ENCODE peak calls at places on chromosomes 5 and 9, in eight cellular contexts. M, D, O, Q, B, G, P and V are unnamed samples.

GRCh38 chr9:91843623-91844111 is 106.4 kb downstream of the ROR2 start:
- DNase-seq in M (peak; percentile 36), D (no peak), O (peak; percentile 90), Q (no peak), B (peak; percentile 23), G (no peak), P (peak; percentile 60), V (no peak)

GRCh38 chr5:149264432-149265069 is 7.1 kb upstream of the AFAP1L1 start:
- DNase-seq in M (no peak), D (peak; percentile 77), O (peak; percentile 57), Q (no peak), B (peak; percentile 60), G (peak; percentile 61), P (no peak), V (no peak)

GRCh38 chr9:112751059-112751795 is 667 bp downstream of the SNX30 start:
- DNase-seq in M (peak; percentile 70), D (no peak), O (peak; percentile 69), Q (no peak), B (peak; percentile 46), G (peak; percentile 45), P (peak; percentile 75), V (peak; percentile 69)

GRCh38 chr5:118857700-118858099 is 130.6 kb downstream of the DTWD2 start:
- DNase-seq in M (no peak), D (no peak), O (peak; percentile 14), Q (no peak), B (no peak), G (peak; percentile 94), P (peak; percentile 2), V (no peak)

GRCh38 chr9:17082343-17082742 is 52.5 kb upstream of the CNTLN start:
- DNase-seq in M (peak; percentile 59), D (no peak), O (peak; percentile 64), Q (peak; percentile 18), B (no peak), G (no peak), P (peak; percentile 57), V (no peak)

GRCh38 chr5:148790545-148791333 is 35.7 kb upstream of the ADRB2 start:
- DNase-seq in M (no peak), D (no peak), O (no peak), Q (no peak), B (no peak), G (peak; percentile 98), P (no peak), V (peak; percentile 55)

GRCh38 chr9:94870793-94871558 is 144.5 kb downstream of the AOPEP start:
- DNase-seq in M (no peak), D (peak; percentile 94), O (no peak), Q (no peak), B (no peak), G (peak; percentile 57), P (no peak), V (peak; percentile 92)

GRCh38 chr5:66246621-66247020 is 102.5 kb downstream of the SREK1 start:
- DNase-seq in M (no peak), D (peak; percentile 4), O (no peak), Q (no peak), B (no peak), G (peak; percentile 65), P (peak; percentile 42), V (no peak)

GRCh38 chr9:16652511-16653101 is 217.9 kb downstream of the BNC2 start:
- DNase-seq in M (no peak), D (no peak), O (no peak), Q (no peak), B (no peak), G (no peak), P (peak; percentile 64), V (no peak)

GRCh38 chr5:15604986-15605385 is 105.0 kb downstream of the FBXL7 start:
- DNase-seq in M (no peak), D (no peak), O (no peak), Q (no peak), B (no peak), G (no peak), P (peak; percentile 39), V (no peak)

GRCh38 chr9:83623634-83623991 is 670 bp downstream of the IDNK start:
- DNase-seq in M (no peak), D (no peak), O (no peak), Q (no peak), B (no peak), G (no peak), P (no peak), V (no peak)

GRCh38 chr9:126722252-126722921 is 82.5 kb upstream of the ZBTB43 start:
- DNase-seq in M (peak; percentile 86), D (peak; percentile 72), O (peak; percentile 91), Q (peak; percentile 29), B (peak; percentile 80), G (peak; percentile 76), P (peak; percentile 13), V (peak; percentile 80)

GRCh38 chr9:93084471-93084881 is 11.5 kb upstream of the CARD19 start:
- DNase-seq in M (peak; percentile 13), D (no peak), O (no peak), Q (no peak), B (no peak), G (no peak), P (no peak), V (no peak)

GRCh38 chr9:15304620-15305019 is 2.4 kb downstream of the TTC39B start:
- DNase-seq in M (no peak), D (no peak), O (no peak), Q (no peak), B (no peak), G (no peak), P (no peak), V (no peak)

GRCh38 chr9:122394265-122395242 is 23.7 kb downstream of the PTGS1 start:
- DNase-seq in M (no peak), D (no peak), O (no peak), Q (peak; percentile 39), B (no peak), G (peak; percentile 79), P (peak; percentile 88), V (no peak)

DNA sequence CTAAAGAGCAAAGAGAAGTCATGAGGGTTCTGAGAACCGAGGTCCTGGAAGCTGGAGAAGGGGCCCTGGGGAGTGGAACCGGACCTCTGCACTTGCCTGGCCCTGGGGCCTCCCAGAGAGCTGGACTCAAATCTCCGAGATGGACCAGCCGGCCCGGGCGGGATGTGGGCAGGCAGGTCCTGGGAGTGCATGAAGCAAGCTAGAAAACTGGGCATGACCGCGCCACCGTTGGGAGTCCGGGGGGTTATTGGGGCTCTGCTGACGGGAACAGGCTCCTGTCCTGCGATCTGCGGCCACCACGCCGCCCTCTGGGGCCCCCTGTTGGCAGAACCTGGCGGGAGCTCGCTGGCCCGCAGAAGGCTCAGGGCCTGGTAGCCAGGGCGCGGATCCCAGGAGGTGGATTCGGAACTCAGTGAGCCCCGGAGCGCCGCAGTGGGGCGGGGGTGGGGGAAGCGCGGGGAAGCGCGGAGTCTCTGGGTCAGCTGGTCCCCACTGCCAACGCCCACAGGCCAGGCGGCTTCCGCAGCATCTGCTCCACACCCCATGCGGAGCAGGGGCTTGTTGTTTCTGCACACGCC is 150.6 kb downstream of the ERCC6L2 start:
- DNase-seq in M (peak; percentile 53), D (no peak), O (peak; percentile 15), Q (no peak), B (no peak), G (no peak), P (no peak), V (no peak)
- H3K27me3 ChIP-seq in M (no peaks in the 10 kb centered on the region), D (peaks cover 20% of the 10 kb centered on the region), O (peaks cover 22% of the 10 kb centered on the region), Q (no peaks in the 10 kb centered on the region), B (peaks cover 39% of the 10 kb centered on the region), G (peaks cover 28% of the 10 kb centered on the region), P (peaks cover 59% of the 10 kb centered on the region), V (no peaks in the 10 kb centered on the region)

GRCh38 chr9:34591091-34591910 is 1.8 kb upstream of the CNTFR start:
- DNase-seq in M (peak; percentile 92), D (peak; percentile 64), O (peak; percentile 89), Q (peak; percentile 78), B (peak; percentile 89), G (peak; percentile 42), P (peak; percentile 71), V (peak; percentile 49)
- H3K27me3 ChIP-seq in M (no peaks in the 10 kb centered on the region), D (peaks cover 67% of the 10 kb centered on the region), O (peaks cover 47% of the 10 kb centered on the region), Q (no peaks in the 10 kb centered on the region), B (peaks cover 91% of the 10 kb centered on the region), G (peaks cover 33% of the 10 kb centered on the region), P (peaks cover 68% of the 10 kb centered on the region), V (peaks cover 24% of the 10 kb centered on the region)

GRCh38 chr5:127650022-127650421 is 1.1 kb downstream of the CTXN3 start:
- DNase-seq in M (peak; percentile 49), D (no peak), O (peak; percentile 29), Q (no peak), B (no peak), G (no peak), P (peak; percentile 64), V (no peak)

GRCh38 chr5:127647361-127647958 is 1.4 kb upstream of the CTXN3 start:
- DNase-seq in M (no peak), D (no peak), O (no peak), Q (no peak), B (no peak), G (no peak), P (no peak), V (no peak)

GRCh38 chr5:127652952-127653611 is 4.2 kb downstream of the CTXN3 start:
- DNase-seq in M (no peak), D (no peak), O (no peak), Q (no peak), B (no peak), G (no peak), P (no peak), V (no peak)

GRCh38 chr5:127648997-127649550 is at the start of gene CTXN3:
- DNase-seq in M (no peak), D (no peak), O (no peak), Q (no peak), B (no peak), G (peak; percentile 75), P (no peak), V (no peak)

DNA sequence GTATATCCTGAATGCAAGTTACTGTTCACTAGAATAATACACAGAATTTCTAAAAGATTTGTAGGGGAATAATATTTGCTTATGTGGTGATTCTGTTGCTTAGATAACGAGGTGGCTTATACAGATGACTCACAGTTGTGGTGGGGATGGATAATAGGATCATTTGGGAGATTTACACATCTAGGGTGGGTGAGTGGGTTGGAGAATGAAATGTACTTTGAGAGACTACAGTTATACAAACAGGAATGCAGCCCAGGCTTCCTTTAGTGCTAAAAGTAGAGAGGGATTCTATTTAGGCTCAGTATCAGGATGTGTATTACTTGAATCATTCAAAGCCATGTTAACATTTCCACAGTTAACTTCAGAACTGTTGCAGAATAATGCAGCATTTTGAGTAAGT is 1.8 kb downstream of the CTXN3 start:
- DNase-seq in M (no peak), D (no peak), O (peak; percentile 26), Q (no peak), B (no peak), G (peak; percentile 64), P (peak; percentile 82), V (no peak)
- H3K27me3 ChIP-seq in M (no peaks in the 10 kb centered on the region), D (no peaks in the 10 kb centered on the region), O (no peaks in the 10 kb centered on the region), Q (no peaks in the 10 kb centered on the region), B (no peaks in the 10 kb centered on the region), G (no peaks in the 10 kb centered on the region), P (no peaks in the 10 kb centered on the region), V (no peaks in the 10 kb centered on the region)

DNA sequence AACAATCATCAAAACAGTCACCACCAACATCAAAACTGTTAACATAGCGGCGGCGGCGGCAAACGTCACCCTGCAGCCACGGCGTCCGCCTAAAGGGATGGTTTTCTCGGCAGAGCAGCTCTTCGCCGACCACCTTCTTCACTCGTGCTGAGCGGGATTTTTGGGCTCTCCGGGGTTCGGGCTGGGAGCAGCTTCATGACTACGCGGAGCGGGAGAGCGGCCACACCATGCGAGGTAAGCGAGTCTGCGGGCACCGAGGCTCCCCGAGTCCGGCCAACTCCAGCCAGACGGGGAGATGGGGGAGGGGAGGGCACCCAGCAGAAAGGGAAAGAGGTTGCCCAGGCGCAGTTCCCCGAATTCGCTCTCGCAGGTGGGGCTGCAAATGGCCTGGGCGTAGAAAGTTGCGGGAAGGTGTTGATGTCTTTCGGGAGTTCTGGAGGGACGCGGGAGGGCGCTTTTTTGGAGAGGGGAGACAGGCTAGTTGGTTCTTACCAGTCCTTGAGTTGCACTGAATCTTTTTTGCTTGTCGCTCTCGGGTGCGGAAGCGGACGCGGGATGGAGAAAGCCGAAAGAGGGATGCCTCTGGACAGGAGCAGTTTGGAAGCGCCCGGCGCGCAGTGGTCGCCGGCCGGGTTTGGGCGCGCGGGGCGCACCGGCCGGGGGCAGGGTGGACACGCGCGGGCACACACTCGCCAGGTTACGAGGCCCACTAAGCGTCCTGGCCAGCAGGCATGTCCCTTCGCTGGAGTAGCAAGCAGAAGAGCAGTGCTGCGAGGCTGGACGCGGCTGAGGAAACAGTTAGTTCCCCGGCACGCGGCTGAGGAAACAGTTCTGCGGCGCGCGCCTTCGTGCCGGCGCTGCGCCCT is 848 bp downstream of the RORB start:
- DNase-seq in M (no peak), D (no peak), O (peak; percentile 44), Q (no peak), B (no peak), G (no peak), P (peak; percentile 34), V (no peak)
- H3K27me3 ChIP-seq in M (no peaks in the 10 kb centered on the region), D (peaks cover 40% of the 10 kb centered on the region), O (peaks cover 92% of the 10 kb centered on the region), Q (no peaks in the 10 kb centered on the region), B (peaks cover 60% of the 10 kb centered on the region), G (peaks cover 23% of the 10 kb centered on the region), P (peaks cover 26% of the 10 kb centered on the region), V (peaks cover 6% of the 10 kb centered on the region)